ENCODE peak calls at places on chromosomes 3 and 15, in four cellular contexts. V is left lung, L is KBM-7, H is AG04449. A is an unnamed sample.

GRCh38 chr3:52083556-52084087 is 27.3 kb upstream of the DUSP7 start:
- DNase-seq in L (no peak), V (no peak), H (no peak), A (no peak)

GRCh38 chr15:32700501-32701150 is 17.2 kb upstream of the GREM1 start:
- DNase-seq in V (no peak), L (no peak), H (no peak), A (no peak)

GRCh38 chr15:79160211-79160610 is 69.6 kb upstream of the RASGRF1 start:
- DNase-seq in L (no peak), V (no peak), H (no peak), A (no peak)

GRCh38 chr3:76859596-76859995 is 180.3 kb upstream of the ROBO2 start:
- DNase-seq in L (no peak), V (no peak), H (no peak), A (no peak)

GRCh38 chr3:186035277-186035676 is 73.6 kb downstream of the ETV5 start:
- DNase-seq in V (peak), L (peak), H (no peak), A (no peak)

GRCh38 chr3:138933981-138934691 is 12.8 kb downstream of the FOXL2 start:
- DNase-seq in L (no peak), H (no peak), V (no peak), A (no peak)

GRCh38 chr15:43920815-43921214 is 94.0 kb downstream of the WDR76 start:
- DNase-seq in V (no peak), H (no peak), L (no peak), A (no peak)

GRCh38 chr15:49168026-49168425 is 2.0 kb upstream of the GALK2 start:
- DNase-seq in V (no peak), L (no peak), H (no peak), A (no peak)

GRCh38 chr3:142355692-142356091 is 92.1 kb downstream of the XRN1 start:
- DNase-seq in L (no peak), H (no peak), V (no peak), A (no peak)

GRCh38 chr3:102190340-102190723 is 244.5 kb upstream of the ZPLD1 start:
- DNase-seq in H (no peak), L (no peak), V (no peak), A (no peak)

GRCh38 chr3:2097641-2098191 is 950 bp upstream of the CNTN4 start:
- DNase-seq in L (no peak), H (no peak), V (no peak), A (no peak)

GRCh38 chr15:62601779-62602540 is 436.9 kb upstream of the C2CD4B start:
- DNase-seq in L (no peak), H (no peak), V (no peak), A (no peak)

GRCh38 chr15:56242576-56243116 is 1.0 kb downstream of the RFX7 start:
- DNase-seq in H (no peak), V (no peak), L (peak), A (no peak)

GRCh38 chr3:123084738-123085237 is 18.0 kb downstream of the PDIA5 start:
- DNase-seq in V (no peak), L (no peak), H (no peak), A (no peak)

GRCh38 chr15:84892786-84893307 is 8.4 kb downstream of the SLC28A1 start:
- DNase-seq in L (no peak), V (no peak), H (no peak), A (no peak)

GRCh38 chr3:141840737-141841544 is 35.5 kb upstream of the ATP1B3 start:
- DNase-seq in L (no peak), V (no peak), H (no peak), A (no peak)

GRCh38 chr3:135513106-135514063 is 452.1 kb upstream of the PPP2R3A start:
- DNase-seq in V (no peak), L (no peak), H (no peak), A (no peak)

GRCh38 chr3:42507252-42507651 is 4.8 kb downstream of the VIPR1 start:
- DNase-seq in H (no peak), V (peak), L (peak), A (no peak)

GRCh38 chr15:101676965-101677364 is 24.8 kb upstream of the TM2D3 start:
- DNase-seq in V (no peak), L (no peak), H (peak), A (no peak)

GRCh38 chr3:19539488-19540395 is 391.4 kb downstream of the KCNH8 start:
- DNase-seq in L (no peak), H (no peak), V (no peak), A (no peak)

GRCh38 chr3:190229632-190230424 is 92.4 kb downstream of the CLDN1 start:
- DNase-seq in V (no peak), H (peak), L (no peak), A (no peak)

GRCh38 chr3:47024932-47025331 is 45.5 kb downstream of the NBEAL2 start:
- DNase-seq in V (no peak), L (no peak), H (no peak), A (no peak)

GRCh38 chr3:100316656-100317069 is 17.9 kb upstream of the NIT2 start:
- DNase-seq in H (peak), L (peak), V (no peak), A (peak)